ENCODE peak calls at places on chromosomes 13 and 19, in five cellular contexts. E is uterus, O is A549, C is keratinocyte, H is suprapubic skin. F is an unnamed sample. For H3K4me1, the result is how much of the 10 kb centered on the place peaks cover.

GRCh38 chr19:38441660-38442348 is 8.3 kb downstream of the RYR1 start:
- DNase-seq in E (no peak), O (no peak), C (no peak), H (no peak), F (no peak)

GRCh38 chr19:13834308-13834790 is 39.1 kb downstream of the ZSWIM4 start:
- DNase-seq in E (no peak), O (peak), C (no peak), H (no peak), F (no peak)

GRCh38 chr13:28533049-28533436 is 38.1 kb upstream of the FLT1 start:
- DNase-seq in E (no peak), O (no peak), C (no peak), H (no peak), F (no peak)

GRCh38 chr19:14558370-14559066 is 13.3 kb downstream of the NDUFB7 start:
- DNase-seq in E (no peak), O (no peak), C (no peak), H (no peak), F (peak)

GRCh38 chr13:42355841-42356575 is 84.1 kb downstream of the AKAP11 start:
- DNase-seq in E (no peak), O (no peak), C (no peak), H (no peak), F (no peak)

GRCh38 chr19:42433503-42434260 is 6.5 kb upstream of the LIPE start:
- DNase-seq in E (peak), O (peak), C (no peak), H (no peak), F (peak)

GRCh38 chr13:52450012-52450792 is at the start of gene VPS36:
- DNase-seq in E (peak), O (peak), C (no peak), H (peak), F (peak)

GRCh38 chr19:53865918-53866696 is 1.6 kb upstream of the MYADM start:
- DNase-seq in E (peak), O (peak), C (no peak), H (peak), F (peak)

GRCh38 chr13:33640832-33641231 is 177.1 kb upstream of the RFC3 start:
- DNase-seq in E (no peak), O (no peak), C (no peak), H (no peak), F (no peak)

GRCh38 chr13:96003304-96003703 is 49.9 kb downstream of the UGGT2 start:
- DNase-seq in E (no peak), O (no peak), C (no peak), H (no peak), F (no peak)

GRCh38 chr19:30069535-30070197 is 127.6 kb downstream of the URI1 start:
- DNase-seq in E (no peak), O (no peak), C (no peak), H (peak), F (no peak)

GRCh38 chr19:7931221-7932061 is 5.5 kb upstream of the CTXN1 start:
- DNase-seq in E (peak), O (no peak), C (no peak), H (no peak), F (no peak)
- H3K4me1 ChIP-seq in E (under half), O (under half), C (under half), H (under half), F (under half)

DNA sequence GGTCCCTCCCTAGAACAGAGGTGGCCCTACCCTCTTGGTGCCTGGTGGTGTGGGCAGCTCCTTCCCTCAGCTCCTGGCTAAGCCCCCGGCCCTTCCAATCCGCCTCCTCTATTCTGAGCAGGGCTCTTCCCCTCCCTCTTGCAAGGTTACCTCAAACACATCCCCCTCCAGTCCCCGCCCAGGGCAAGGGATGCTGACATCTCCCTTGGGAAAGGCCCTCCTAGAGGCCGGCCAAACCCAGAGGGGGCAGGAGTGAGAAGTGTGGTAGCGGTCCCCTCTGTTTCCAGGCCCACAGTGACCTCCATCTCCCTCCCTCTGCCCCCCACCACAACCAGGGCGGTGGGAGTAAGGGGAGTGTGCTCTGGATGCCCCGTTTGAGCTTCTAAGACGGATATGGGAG is 2.5 kb downstream of the LINGO3 start:
- DNase-seq in E (no peak), O (no peak), C (no peak), H (no peak), F (peak)
- H3K4me3 ChIP-seq in E (no peak), O (no peak), C (no peak), H (no peak), F (no peak)

DNA sequence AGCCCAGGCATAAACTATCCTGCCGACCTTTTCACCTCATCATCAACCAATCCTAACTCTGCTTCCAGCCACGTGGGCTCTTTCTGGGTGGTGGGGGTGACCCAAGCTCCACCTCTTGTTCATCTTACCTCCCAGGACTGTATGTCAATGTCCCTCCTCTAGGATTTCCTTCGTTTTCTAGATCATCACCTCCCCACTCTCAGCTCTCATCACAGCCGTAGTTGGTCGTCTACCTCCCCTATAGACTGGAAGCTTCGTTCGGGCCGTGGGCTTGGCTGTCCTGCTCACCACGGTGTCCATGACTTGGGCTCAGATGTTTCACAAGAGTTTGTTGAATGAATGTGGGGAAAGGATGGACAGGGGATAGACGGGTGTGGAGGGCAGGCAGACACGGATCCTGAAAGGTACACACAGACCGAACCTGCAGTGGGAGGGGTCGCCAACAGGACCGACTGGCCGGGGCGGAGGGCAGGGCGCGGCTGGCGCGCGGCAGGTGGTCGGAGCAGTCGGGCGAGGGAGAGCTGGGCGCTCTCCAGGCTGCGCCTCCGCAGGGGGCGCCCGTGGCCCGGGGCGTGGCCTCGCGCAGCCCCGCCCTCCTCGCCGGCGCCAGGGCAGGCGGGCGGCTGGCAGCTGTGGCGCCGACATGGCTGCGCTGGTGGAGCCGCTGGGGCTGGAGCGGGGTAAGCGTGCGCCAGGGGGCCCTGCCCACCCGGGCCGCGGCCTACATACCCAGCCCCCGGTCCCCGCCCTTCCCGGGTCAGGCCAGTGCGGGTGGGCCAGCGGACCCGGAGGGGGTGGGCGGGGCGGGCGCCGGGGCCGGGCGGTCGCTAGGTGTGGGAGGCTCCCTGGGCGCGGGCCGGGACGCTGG is at the start of gene LIN7B:
- DNase-seq in E (peak), O (peak), C (no peak), H (no peak), F (peak)
- TF ChIP-seq CTCF in E (peak), O (peak), C (peak), H (peak), F (peak)

GRCh38 chr13:98520674-98521449 is 56.0 kb downstream of the STK24 start:
- DNase-seq in E (no peak), O (no peak), C (no peak), H (peak), F (no peak)
- H3K4me1 ChIP-seq in E (under half), O (under half), C (under half), H (half or more), F (under half)

GRCh38 chr19:853014-853553 is 981 bp downstream of the ELANE start:
- DNase-seq in E (no peak), O (no peak), C (no peak), H (no peak), F (no peak)
- H3K4me3 ChIP-seq in E (no peak), O (no peak), C (no peak), H (no peak), F (no peak)

GRCh38 chr19:47609885-47610545 is 1.1 kb downstream of the BICRA start:
- DNase-seq in E (peak), O (no peak), C (no peak), H (peak), F (peak)

GRCh38 chr19:47608908-47609879 is at the start of gene BICRA:
- DNase-seq in E (peak), O (peak), C (no peak), H (peak), F (peak)

GRCh38 chr19:47608074-47608907 is 643 bp upstream of the BICRA start:
- DNase-seq in E (peak), O (peak), C (no peak), H (peak), F (peak)

GRCh38 chr19:47610546-47610894 is 1.6 kb downstream of the BICRA start:
- DNase-seq in E (no peak), O (no peak), C (no peak), H (no peak), F (no peak)

GRCh38 chr19:47607564-47608073 is 1.3 kb upstream of the BICRA start:
- DNase-seq in E (no peak), O (no peak), C (no peak), H (no peak), F (no peak)
- TF ChIP-seq CTCF in E (no peak), O (no peak), C (no peak), H (no peak), F (no peak)